ENCODE peak calls at places on chromosomes 2 and 18, in four cellular contexts. N is A549, J is WERI-Rb-1, X is PC-9. U is an unnamed sample.

GRCh38 chr18:62018034-62018760 is 125.4 kb upstream of the RNF152 start:
- DNase-seq in N (no peak), J (no peak), X (no peak), U (no peak)

GRCh38 chr2:222861411-222862067 is 703 bp downstream of the ACSL3 start:
- DNase-seq in N (no peak), J (peak), X (no peak), U (peak)

GRCh38 chr2:201007584-201007998 is 44.1 kb upstream of the ORC2 start:
- DNase-seq in N (no peak), J (no peak), X (peak), U (peak)

GRCh38 chr2:232937278-232937906 is 67.3 kb downstream of the SNORC start:
- DNase-seq in N (peak), J (no peak), X (peak), U (peak)

GRCh38 chr2:86750240-86750839 is 30.2 kb downstream of the RMND5A start:
- DNase-seq in N (peak), J (no peak), X (no peak), U (no peak)

GRCh38 chr2:117323341-117323740 is 491.1 kb upstream of the DDX18 start:
- DNase-seq in N (no peak), J (no peak), X (no peak), U (no peak)

GRCh38 chr2:120490091-120490798 is 144.3 kb downstream of the INHBB start:
- DNase-seq in N (no peak), J (no peak), X (no peak), U (no peak)

GRCh38 chr2:70190086-70190412 is 770 bp downstream of the C2orf42 start:
- DNase-seq in N (no peak), J (no peak), X (no peak), U (no peak)

GRCh38 chr2:5590836-5591235 is 101.3 kb upstream of the SOX11 start:
- DNase-seq in N (no peak), J (no peak), X (no peak), U (no peak)

GRCh38 chr18:29164993-29165599 is 988.2 kb upstream of the CDH2 start:
- DNase-seq in N (peak), J (no peak), X (no peak), U (no peak)

GRCh38 chr18:28690836-28691835 is 514.2 kb upstream of the CDH2 start:
- DNase-seq in N (no peak), J (no peak), X (no peak), U (no peak)

GRCh38 chr18:37674570-37674969 is 109.0 kb upstream of the CELF4 start:
- DNase-seq in N (peak), J (no peak), X (no peak), U (no peak)

GRCh38 chr2:18831916-18832510 is 242.6 kb upstream of the NT5C1B start:
- DNase-seq in N (no peak), J (no peak), X (peak), U (no peak)

GRCh38 chr2:135055182-135055786 is 3.2 kb downstream of the RAB3GAP1 start:
- DNase-seq in N (peak), J (no peak), X (no peak), U (no peak)

GRCh38 chr2:127065932-127066318 is 41.0 kb downstream of the BIN1 start:
- DNase-seq in N (no peak), J (no peak), X (no peak), U (no peak)

GRCh38 chr2:127065299-127065931 is 41.5 kb downstream of the BIN1 start:
- DNase-seq in N (no peak), J (no peak), X (no peak), U (no peak)

GRCh38 chr2:127066942-127067341 is 40.0 kb downstream of the BIN1 start:
- DNase-seq in N (no peak), J (no peak), X (no peak), U (no peak)

GRCh38 chr2:127063701-127064590 is 43.0 kb downstream of the BIN1 start:
- DNase-seq in N (no peak), J (no peak), X (no peak), U (no peak)

GRCh38 chr2:127064642-127065250 is 42.2 kb downstream of the BIN1 start:
- DNase-seq in N (peak), J (peak), X (peak), U (peak)
- TF ChIP-seq CTCF in N (peak), J (no peak), X (peak), U (no peak)

GRCh38 chr2:27123302-27124150 is at the start of gene ABHD1:
- DNase-seq in N (peak), J (peak), X (peak), U (peak)
- TF ChIP-seq CTCF in N (no peak), J (peak), X (no peak), U (no peak)

GRCh38 chr2:149389506-149390167 is 59.2 kb downstream of the LYPD6 start:
- DNase-seq in N (no peak), J (no peak), X (no peak), U (no peak)

GRCh38 chr2:149383340-149383739 is 53.0 kb downstream of the LYPD6 start:
- DNase-seq in N (no peak), J (no peak), X (no peak), U (no peak)

GRCh38 chr2:149393647-149394046 is 63.3 kb downstream of the LYPD6 start:
- DNase-seq in N (no peak), J (peak), X (no peak), U (no peak)

GRCh38 chr2:149387411-149387810 is 57.0 kb downstream of the LYPD6 start:
- DNase-seq in N (no peak), J (no peak), X (no peak), U (no peak)

GRCh38 chr2:149388120-149388816 is 57.9 kb downstream of the LYPD6 start:
- DNase-seq in N (no peak), J (peak), X (no peak), U (no peak)
- TF ChIP-seq CTCF in N (no peak), J (peak), X (no peak), U (no peak)

GRCh38 chr2:85131116-85131515 is 2.1 kb upstream of the TCF7L1 start:
- DNase-seq in N (peak), J (peak), X (no peak), U (no peak)
- TF ChIP-seq CTCF in N (peak), J (peak), X (no peak), U (no peak)

DNA sequence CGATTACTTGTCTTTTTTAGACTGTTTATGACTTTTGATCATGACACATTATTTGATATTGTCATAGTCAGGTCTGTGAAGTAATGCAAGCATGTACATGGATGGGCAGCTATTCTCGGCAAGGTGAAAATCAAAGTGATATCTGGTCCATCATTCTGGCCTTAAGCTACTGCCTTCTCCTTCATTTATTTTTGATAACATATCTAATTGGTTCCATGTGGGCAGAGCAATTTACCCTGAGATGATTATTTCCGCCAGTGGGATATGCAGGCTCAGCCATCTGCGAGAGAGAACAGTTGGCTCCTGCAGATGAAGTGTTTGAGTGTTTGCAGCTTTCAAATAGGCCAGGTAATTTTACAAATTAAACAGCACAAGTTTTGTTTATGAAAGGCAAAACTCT is 116.3 kb downstream of the LYPD6 start:
- DNase-seq in N (no peak), J (no peak), X (no peak), U (no peak)
- TF ChIP-seq CTCF in N (no peak), J (no peak), X (no peak), U (no peak)

DNA sequence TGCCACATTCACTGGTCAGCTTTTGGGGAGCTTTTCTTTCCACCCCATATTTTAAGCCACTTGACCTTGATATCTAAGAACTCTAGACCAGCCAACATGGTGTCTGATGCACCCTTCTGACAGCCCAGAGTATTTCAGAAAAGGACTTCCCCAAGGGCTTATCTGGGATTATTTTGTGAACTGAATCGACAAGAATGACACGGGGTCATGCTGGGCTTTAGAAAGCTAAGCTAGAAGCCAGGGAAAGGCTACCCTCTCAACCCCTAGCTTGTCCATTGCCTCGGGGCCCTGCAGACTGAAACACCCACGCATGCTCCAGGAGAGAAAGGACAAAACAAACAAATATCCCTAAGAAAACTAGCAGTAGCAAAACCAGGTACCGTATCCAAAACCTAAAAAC is 16.0 kb downstream of the SLC4A5 start:
- DNase-seq in N (no peak), J (peak), X (no peak), U (no peak)
- TF ChIP-seq CTCF in N (no peak), J (peak), X (no peak), U (no peak)

DNA sequence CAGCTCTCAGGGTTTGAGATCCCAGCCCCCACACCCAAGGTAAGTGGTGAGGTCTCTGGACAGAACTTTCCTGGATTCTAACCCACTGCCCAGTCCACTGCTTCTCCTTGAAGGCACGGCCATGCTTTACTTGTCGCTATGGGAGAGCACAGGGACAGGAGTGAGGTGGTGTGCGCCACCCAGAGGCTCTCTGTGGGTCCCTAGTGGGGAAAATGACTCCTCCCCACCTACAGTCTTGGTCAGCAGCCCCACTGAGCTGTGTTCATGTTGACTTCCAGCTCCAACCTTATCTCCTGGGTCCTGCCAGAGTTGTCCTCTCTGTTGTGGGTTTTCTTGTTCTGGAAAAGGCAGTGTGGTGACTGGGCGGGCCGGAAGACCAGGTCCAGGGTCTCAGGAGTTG is 11.1 kb downstream of the TET3 start:
- DNase-seq in N (no peak), J (peak), X (no peak), U (no peak)
- TF ChIP-seq CTCF in N (no peak), J (peak), X (no peak), U (no peak)